ENCODE peak calls at places on chromosomes 16 and 17, in nine cellular contexts. T is left cardiac atrium; Y is amniotic stem cell; Q is stimulated activated naive B cell treated with anti-CD40 and anti-IgM and Interleukin-4, amounts not matched to agents 10 μg/mL and 1 μg/mL and 100 μg/mL, for 72 hours; J is H9; X is NCI-H748 treated with DMSO at 0.1 percent for 48 hours; I is suprapubic skin; C is nephron progenitor cell; A is WTC11. L is an unnamed sample.

GRCh38 chr17:31274252-31274651 is 22.8 kb downstream of the OMG start:
- DNase-seq in C (no peak), X (peak; percentile 55), Y (no peak), J (no peak), I (no peak), T (no peak), Q (no peak), A (no peak), L (no peak)

GRCh38 chr16:47026947-47027346 is 53.5 kb upstream of the DNAJA2 start:
- DNase-seq in T (no peak), I (no peak), A (no peak), Q (no peak), C (no peak), X (no peak), J (no peak), Y (no peak), L (no peak)

GRCh38 chr16:31386157-31386984 is 6.8 kb upstream of the ITGAD start:
- DNase-seq in Q (no peak), I (no peak), A (no peak), C (no peak), J (no peak), X (no peak), Y (no peak), T (no peak), L (no peak)

GRCh38 chr16:88034770-88035169 is 83.5 kb downstream of the BANP start:
- DNase-seq in X (no peak), Q (no peak), I (no peak), T (no peak), J (no peak), C (no peak), A (no peak), Y (no peak), L (no peak)

GRCh38 chr16:28876973-28877641 is 1.2 kb upstream of the ATP2A1 start:
- DNase-seq in A (no peak), T (no peak), X (no peak), Y (no peak), I (no peak), C (no peak), Q (no peak), J (no peak), L (no peak)

GRCh38 chr16:539901-540530 is 12.5 kb downstream of the CAPN15 start:
- DNase-seq in C (no peak), T (no peak), A (no peak), X (no peak), I (no peak), J (no peak), Y (peak; percentile 43), Q (no peak), L (no peak)

GRCh38 chr16:9703731-9704130 is 478.5 kb downstream of the GRIN2A start:
- DNase-seq in X (no peak), J (no peak), I (no peak), Y (no peak), A (no peak), Q (no peak), C (no peak), T (no peak), L (no peak)

GRCh38 chr17:81537856-81538555 is 9.8 kb downstream of the FSCN2 start:
- DNase-seq in A (no peak), X (peak; percentile 62), T (no peak), C (no peak), J (no peak), Y (no peak), I (no peak), Q (no peak), L (no peak)

GRCh38 chr17:43224146-43224705 is 4.2 kb downstream of the CCDC200 start:
- DNase-seq in X (no peak), Y (no peak), J (peak; percentile 22), T (no peak), A (no peak), I (peak; percentile 32), C (no peak), Q (no peak), L (no peak)

GRCh38 chr17:39622380-39623006 is 4.3 kb upstream of the PPP1R1B start:
- DNase-seq in A (no peak), J (peak; percentile 35), Q (no peak), Y (no peak), C (no peak), T (no peak), X (no peak), I (no peak), L (no peak)

GRCh38 chr17:3905017-3905486 is 11.2 kb downstream of the P2RX1 start:
- DNase-seq in A (no peak), C (no peak), I (no peak), X (no peak), Q (peak; percentile 51), T (no peak), Y (no peak), J (no peak), L (no peak)

GRCh38 chr16:74026373-74027281 is 270.0 kb upstream of the PSMD7 start:
- DNase-seq in X (no peak), A (peak; percentile 36), Y (no peak), C (no peak), Q (no peak), T (no peak), J (peak; percentile 71), I (no peak), L (no peak)

GRCh38 chr16:89283449-89283848 is 65.9 kb downstream of the ZNF778 start:
- DNase-seq in A (no peak), X (no peak), Y (no peak), J (no peak), T (no peak), I (no peak), Q (no peak), C (no peak), L (no peak)

GRCh38 chr17:74825952-74826713 is 33.6 kb downstream of the GRIN2C start:
- DNase-seq in C (no peak), Q (no peak), T (no peak), X (no peak), Y (no peak), J (no peak), A (no peak), I (no peak), L (no peak)

GRCh38 chr17:21368545-21369246 is 7.5 kb upstream of the KCNJ12 start:
- DNase-seq in A (no peak), C (no peak), Y (no peak), I (no peak), Q (no peak), J (no peak), X (no peak), T (no peak), L (no peak)

GRCh38 chr16:68486671-68487495 is 38.6 kb upstream of the SMPD3 start:
- DNase-seq in J (no peak), I (no peak), Q (no peak), Y (no peak), X (no peak), A (no peak), T (no peak), C (no peak), L (no peak)

GRCh38 chr17:17823433-17824118 is 13.2 kb downstream of the SREBF1 start:
- DNase-seq in C (peak; percentile 88), X (peak; percentile 78), Q (peak; percentile 69), A (peak; percentile 96), Y (peak; percentile 33), I (peak; percentile 89), T (peak; percentile 84), J (peak; percentile 97), L (peak; percentile 26)

GRCh38 chr16:65024649-65025243 is 97.1 kb downstream of the CDH11 start:
- DNase-seq in X (no peak), J (no peak), I (no peak), T (peak; percentile 25), Q (no peak), C (no peak), A (no peak), Y (no peak), L (no peak)

L was measured in thoracic aorta.